ENCODE peak calls at places on chromosome 20, in nine cellular contexts. L, Q, E, W, R, M, T, C and F are unnamed samples.

GRCh38 chr20:2806351-2806701 is 5.9 kb upstream of the CPXM1 start:
- DNase-seq in Q (no peak), L (no peak), M (no peak), E (no peak), T (no peak), R (no peak), W (no peak), C (no peak), F (no peak)

GRCh38 chr20:20793570-20793969 is 81.1 kb upstream of the RALGAPA2 start:
- DNase-seq in L (no peak), W (no peak), T (no peak), R (no peak), Q (no peak), M (no peak), E (no peak), C (no peak), F (no peak)

GRCh38 chr20:64145458-64146300 is 18.6 kb upstream of the MYT1 start:
- DNase-seq in L (no peak), T (no peak), W (no peak), R (no peak), Q (peak), E (no peak), M (peak), C (no peak), F (peak)

GRCh38 chr20:44736170-44737021 is 9.3 kb upstream of the KCNK15 start:
- DNase-seq in C (no peak), L (peak), E (no peak), T (no peak), W (peak), M (peak), Q (peak), R (no peak), F (peak)

GRCh38 chr20:4898282-4898681 is 103.0 kb downstream of the SLC23A2 start:
- DNase-seq in W (peak), C (no peak), L (peak), T (no peak), M (no peak), Q (no peak), E (no peak), R (no peak), F (no peak)

GRCh38 chr20:9161308-9161707 is 92.4 kb downstream of the PLCB4 start:
- DNase-seq in L (no peak), T (no peak), C (no peak), E (no peak), M (no peak), Q (no peak), W (no peak), R (no peak), F (no peak)

GRCh38 chr20:53655909-53656652 is 62.4 kb upstream of the ZNF217 start:
- DNase-seq in E (no peak), C (no peak), M (no peak), T (no peak), L (peak), W (no peak), R (no peak), Q (no peak), F (no peak)

GRCh38 chr20:1987826-1988225 is 6.0 kb downstream of the PDYN start:
- DNase-seq in W (peak), C (no peak), Q (no peak), L (peak), E (no peak), M (no peak), T (no peak), R (no peak), F (no peak)

GRCh38 chr20:24484081-24484450 is 14.6 kb downstream of the SYNDIG1 start:
- DNase-seq in M (no peak), C (no peak), T (no peak), R (no peak), Q (no peak), W (no peak), L (no peak), E (no peak), F (no peak)

GRCh38 chr20:10059006-10059405 is 24.2 kb downstream of the ANKEF1 start:
- DNase-seq in T (no peak), R (no peak), Q (no peak), L (no peak), M (no peak), E (no peak), C (no peak), W (no peak), F (no peak)

GRCh38 chr20:48682529-48683385 is 145.0 kb downstream of the PREX1 start:
- DNase-seq in M (peak), E (peak), W (no peak), T (peak), Q (no peak), R (no peak), L (peak), C (no peak), F (peak)

GRCh38 chr20:43949741-43950618 is 35.3 kb downstream of the TOX2 start:
- DNase-seq in M (no peak), W (peak), T (no peak), Q (peak), C (peak), R (peak), E (no peak), L (no peak), F (peak)

GRCh38 chr20:43843096-43843964 is 71.3 kb upstream of the TOX2 start:
- DNase-seq in R (no peak), W (peak), Q (no peak), L (peak), T (no peak), E (no peak), C (no peak), M (no peak), F (no peak)

GRCh38 chr20:57582432-57583288 is 21.8 kb downstream of the PCK1 start:
- DNase-seq in Q (no peak), L (no peak), W (no peak), C (no peak), E (peak), R (no peak), T (no peak), M (peak), F (no peak)

GRCh38 chr20:19974621-19975435 is 42.3 kb upstream of the NAA20 start:
- DNase-seq in W (peak), Q (no peak), E (no peak), C (no peak), T (peak), R (no peak), L (peak), M (no peak), F (no peak)

GRCh38 chr20:35773154-35773751 is 1.4 kb downstream of the PHF20 start:
- DNase-seq in W (no peak), R (no peak), C (peak), E (no peak), T (no peak), L (no peak), Q (peak), M (no peak), F (peak)

GRCh38 chr20:59829415-59830106 is 103.9 kb downstream of the SYCP2 start:
- DNase-seq in C (no peak), R (no peak), W (no peak), M (no peak), E (no peak), Q (no peak), L (no peak), T (no peak), F (no peak)

GRCh38 chr20:60117040-60117439 is 158.8 kb downstream of the CDH26 start:
- DNase-seq in E (no peak), W (no peak), M (no peak), Q (no peak), L (peak), R (no peak), T (no peak), C (no peak), F (no peak)